ENCODE peak calls at places on chromosomes 3 and 15, in five cellular contexts. K is progenitor cell of endocrine pancreas; C is upper lobe of right lung; G is endothelial cell; Y is activated naive CD4-positive, alpha-beta T cell. F is an unnamed sample.
A peak's percentile ranks its signal among the peaks of the same experiment; 100 is the strongest.

GRCh38 chr15:37773111-37773860 is 161.2 kb upstream of the TMCO5A start:
- DNase-seq in K (no peak), C (no peak), G (no peak), Y (no peak), F (peak; percentile 88)

GRCh38 chr3:12884104-12884742 is 42.9 kb upstream of the RPL32 start:
- DNase-seq in K (no peak), C (no peak), G (no peak), Y (no peak), F (no peak)

GRCh38 chr3:17747890-17748247 is 5.4 kb upstream of the TBC1D5 start:
- DNase-seq in K (no peak), C (no peak), G (no peak), Y (no peak), F (no peak)

GRCh38 chr15:90905306-90906180 is 2.4 kb downstream of the MAN2A2 start:
- DNase-seq in K (no peak), C (no peak), G (no peak), Y (no peak), F (no peak)

GRCh38 chr3:64158334-64158733 is 66.9 kb downstream of the PRICKLE2 start:
- DNase-seq in K (no peak), C (no peak), G (no peak), Y (no peak), F (no peak)

GRCh38 chr3:6600237-6600636 is 260.7 kb upstream of the GRM7 start:
- DNase-seq in K (no peak), C (no peak), G (no peak), Y (no peak), F (no peak)

GRCh38 chr3:175258763-175259162 is 399.6 kb downstream of the NAALADL2 start:
- DNase-seq in K (no peak), C (no peak), G (no peak), Y (no peak), F (no peak)

GRCh38 chr15:94965593-94965992 is 734.2 kb downstream of the MCTP2 start:
- DNase-seq in K (no peak), C (no peak), G (no peak), Y (no peak), F (no peak)

GRCh38 chr3:169256791-169257522 is 406.6 kb downstream of the MECOM start:
- DNase-seq in K (no peak), C (no peak), G (no peak), Y (no peak), F (peak; percentile 38)

GRCh38 chr3:122929576-122930365 is 97.8 kb downstream of the SEMA5B start:
- DNase-seq in K (no peak), C (no peak), G (no peak), Y (no peak), F (no peak)

GRCh38 chr3:38111696-38112377 is 25.1 kb downstream of the ACAA1 start:
- DNase-seq in K (no peak), C (no peak), G (no peak), Y (no peak), F (no peak)

GRCh38 chr3:140585828-140586227 is 92.0 kb upstream of the TRIM42 start:
- DNase-seq in K (no peak), C (no peak), G (no peak), Y (no peak), F (no peak)

GRCh38 chr15:34905047-34905446 is 64.5 kb downstream of the AQR start:
- DNase-seq in K (no peak), C (no peak), G (no peak), Y (no peak), F (no peak)

GRCh38 chr15:52509500-52510244 is 19.0 kb downstream of the MYO5A start:
- DNase-seq in K (no peak), C (no peak), G (no peak), Y (no peak), F (no peak)

GRCh38 chr3:127061641-127062040 is 78.7 kb downstream of the PLXNA1 start:
- DNase-seq in K (no peak), C (no peak), G (no peak), Y (no peak), F (no peak)

GRCh38 chr15:101063891-101064794 is 145.0 kb downstream of the LRRK1 start:
- DNase-seq in K (no peak), C (peak; percentile 58), G (no peak), Y (no peak), F (no peak)

GRCh38 chr3:31550452-31551251 is 17.9 kb downstream of the STT3B start:
- DNase-seq in K (no peak), C (no peak), G (no peak), Y (no peak), F (peak; percentile 38)

GRCh38 chr3:52056521-52056967 is at the start of gene DUSP7:
- DNase-seq in K (peak; percentile 58), C (peak; percentile 88), G (peak; percentile 67), Y (peak; percentile 27), F (peak; percentile 76)

GRCh38 chr3:69385033-69385722 is 710 bp downstream of the FRMD4B start:
- DNase-seq in K (no peak), C (no peak), G (no peak), Y (no peak), F (no peak)

GRCh38 chr3:2452249-2452648 is 353.6 kb downstream of the CNTN4 start:
- DNase-seq in K (no peak), C (no peak), G (no peak), Y (no peak), F (no peak)

GRCh38 chr3:66797916-66798560 is 200.1 kb upstream of the KBTBD8 start:
- DNase-seq in K (no peak), C (peak; percentile 66), G (peak; percentile 65), Y (no peak), F (peak; percentile 74)

GRCh38 chr3:27813255-27813654 is 91.1 kb upstream of the EOMES start:
- DNase-seq in K (no peak), C (no peak), G (no peak), Y (no peak), F (no peak)

GRCh38 chr3:193863657-193864323 is 270.8 kb downstream of the OPA1 start:
- DNase-seq in K (no peak), C (no peak), G (no peak), Y (no peak), F (peak; percentile 37)

GRCh38 chr15:76163429-76164020 is 103.7 kb downstream of the TMEM266 start:
- DNase-seq in K (no peak), C (peak; percentile 89), G (no peak), Y (no peak), F (peak; percentile 23)

GRCh38 chr3:112086018-112086854 is at the start of gene C3orf52:
- DNase-seq in K (peak; percentile 80), C (peak; percentile 94), G (peak; percentile 81), Y (peak; percentile 11), F (peak; percentile 86)

GRCh38 chr15:78933187-78934062 is 11.4 kb downstream of the CTSH start:
- DNase-seq in K (no peak), C (no peak), G (no peak), Y (no peak), F (no peak)

GRCh38 chr3:130111185-130111864 is 29.7 kb downstream of the ALG1L2 start:
- DNase-seq in K (peak; percentile 98), C (peak; percentile 100), G (peak; percentile 98), Y (peak; percentile 96), F (peak; percentile 98)

GRCh38 chr3:187125319-187126031 is 13.8 kb downstream of the RPL39L start:
- DNase-seq in K (no peak), C (no peak), G (no peak), Y (no peak), F (no peak)

GRCh38 chr15:88467935-88468528 is 524 bp downstream of the MRPS11 start:
- DNase-seq in K (no peak), C (no peak), G (peak; percentile 31), Y (no peak), F (peak; percentile 22)

GRCh38 chr3:13276438-13277129 is 143.5 kb downstream of the NUP210 start:
- DNase-seq in K (no peak), C (peak; percentile 44), G (no peak), Y (no peak), F (no peak)

GRCh38 chr3:2661078-2661477 is 449.1 kb downstream of the IL5RA start:
- DNase-seq in K (no peak), C (no peak), G (no peak), Y (no peak), F (no peak)

GRCh38 chr15:67433495-67434099 is 87.3 kb upstream of the C15orf61 start:
- DNase-seq in K (no peak), C (no peak), G (peak; percentile 66), Y (no peak), F (peak; percentile 37)

GRCh38 chr15:51672913-51673857 is 8.1 kb upstream of the SCG3 start:
- DNase-seq in K (no peak), C (no peak), G (no peak), Y (no peak), F (no peak)

GRCh38 chr15:62066663-62067447 is at the start of gene C2CD4A:
- DNase-seq in K (peak; percentile 63), C (peak; percentile 87), G (peak; percentile 76), Y (peak; percentile 5), F (peak; percentile 91)

GRCh38 chr3:24166518-24166917 is 221.4 kb downstream of the NR1D2 start:
- DNase-seq in K (no peak), C (no peak), G (no peak), Y (no peak), F (no peak)

GRCh38 chr15:78085928-78086327 is 6.4 kb upstream of the SH2D7 start:
- DNase-seq in K (no peak), C (no peak), G (no peak), Y (no peak), F (peak; percentile 85)

F was measured in cardiac muscle cell.